ENCODE peak calls at places on chromosomes 4 and X, in seven cellular contexts. N is body of pancreas, H is WERI-Rb-1, E is keratinocyte, A is hippocampal formation, R is AG09309, F is T-helper 2 cell. Y is an unnamed sample.

GRCh38 chr4:80336582-80336981 is 1.1 kb downstream of the CFAP299 start:
- DNase-seq in N (peak; percentile 16), E (no peak), F (no peak), R (no peak), A (no peak), H (peak; percentile 61), Y (no peak)

GRCh38 chrX:39492495-39493162 is 605.1 kb downstream of the BCOR start:
- DNase-seq in H (no peak), R (no peak), A (no peak), E (no peak), F (no peak), N (no peak), Y (no peak)

GRCh38 chr4:168677063-168677462 is 180.2 kb downstream of the PALLD start:
- DNase-seq in N (no peak), E (no peak), F (no peak), R (no peak), A (no peak), H (no peak), Y (no peak)

GRCh38 chrX:123964155-123964554 is 2.6 kb downstream of the STAG2 start:
- DNase-seq in N (no peak), A (no peak), F (no peak), H (no peak), R (no peak), E (no peak), Y (no peak)

GRCh38 chr4:69321153-69321729 is 41.0 kb downstream of the UGT2B28 start:
- DNase-seq in R (no peak), H (no peak), E (no peak), F (no peak), A (no peak), N (peak; percentile 84), Y (no peak)

GRCh38 chr4:8582941-8583654 is 2.9 kb downstream of the GPR78 start:
- DNase-seq in A (no peak), H (no peak), F (no peak), R (no peak), E (no peak), N (no peak), Y (no peak)

GRCh38 chr4:110049951-110050925 is 137.6 kb downstream of the EGF start:
- DNase-seq in N (peak; percentile 49), H (peak; percentile 65), E (no peak), R (no peak), F (peak; percentile 9), A (peak; percentile 35), Y (peak; percentile 20)

GRCh38 chrX:15524417-15524816 is 23.8 kb downstream of the BMX start:
- DNase-seq in E (no peak), N (no peak), R (peak; percentile 5), F (no peak), A (no peak), H (no peak), Y (peak; percentile 76)

GRCh38 chr4:58514299-58514698 is 1404.1 kb upstream of the IGFBP7 start:
- DNase-seq in N (no peak), A (no peak), F (no peak), R (no peak), E (no peak), H (no peak), Y (no peak)